ENCODE peak calls at places on chromosomes 13 and 19, in ten cellular contexts. One of them, this sample, is unnamed. For H3K4me1, the result is how much of the 10 kb centered on the place peaks cover.

GRCh38 chr19:3698386-3698950 is 1.8 kb downstream of the PIP5K1C start:
- DNase-seq in heart left ventricle: no peak
- DNase-seq in gastrocnemius medialis: no peak
- DNase-seq in HCT116: no peak
- DNase-seq in uterus: no peak
- DNase-seq in A549: no peak
- DNase-seq in IMR-90: peak
- DNase-seq in tibial nerve: no peak
- DNase-seq in ovary: no peak
- DNase-seq in transverse colon: no peak
- DNase-seq in this sample: no peak

GRCh38 chr13:110250258-110250891 is 56.6 kb downstream of the COL4A1 start:
- DNase-seq in heart left ventricle: peak
- DNase-seq in gastrocnemius medialis: peak
- DNase-seq in HCT116: no peak
- DNase-seq in uterus: peak
- DNase-seq in A549: no peak
- DNase-seq in IMR-90: peak
- DNase-seq in tibial nerve: peak
- DNase-seq in ovary: peak
- DNase-seq in transverse colon: no peak
- DNase-seq in this sample: no peak

GRCh38 chr13:96898855-96899254 is 95.4 kb downstream of the OXGR1 start:
- DNase-seq in heart left ventricle: no peak
- DNase-seq in gastrocnemius medialis: no peak
- DNase-seq in HCT116: no peak
- DNase-seq in uterus: no peak
- DNase-seq in A549: no peak
- DNase-seq in IMR-90: no peak
- DNase-seq in tibial nerve: no peak
- DNase-seq in ovary: no peak
- DNase-seq in transverse colon: no peak
- DNase-seq in this sample: no peak

GRCh38 chr13:97856001-97856675 is 97.3 kb upstream of the IPO5 start:
- DNase-seq in heart left ventricle: peak
- DNase-seq in gastrocnemius medialis: peak
- DNase-seq in HCT116: no peak
- DNase-seq in uterus: peak
- DNase-seq in A549: no peak
- DNase-seq in IMR-90: no peak
- DNase-seq in tibial nerve: peak
- DNase-seq in ovary: peak
- DNase-seq in transverse colon: peak
- DNase-seq in this sample: peak

GRCh38 chr19:38559428-38560401 is 58.0 kb downstream of the MAP4K1 start:
- DNase-seq in heart left ventricle: no peak
- DNase-seq in gastrocnemius medialis: no peak
- DNase-seq in HCT116: no peak
- DNase-seq in uterus: no peak
- DNase-seq in A549: no peak
- DNase-seq in IMR-90: no peak
- DNase-seq in tibial nerve: no peak
- DNase-seq in ovary: no peak
- DNase-seq in transverse colon: no peak
- DNase-seq in this sample: no peak

GRCh38 chr19:38647368-38647965 is at the start of gene ACTN4:
- DNase-seq in heart left ventricle: peak
- DNase-seq in gastrocnemius medialis: peak
- DNase-seq in HCT116: peak
- DNase-seq in uterus: peak
- DNase-seq in A549: peak
- DNase-seq in IMR-90: peak
- DNase-seq in tibial nerve: peak
- DNase-seq in ovary: peak
- DNase-seq in transverse colon: peak
- DNase-seq in this sample: peak

GRCh38 chr19:50478901-50479715 is 2.5 kb upstream of the GARIN5A start:
- DNase-seq in heart left ventricle: no peak
- DNase-seq in gastrocnemius medialis: no peak
- DNase-seq in HCT116: no peak
- DNase-seq in uterus: no peak
- DNase-seq in A549: peak
- DNase-seq in IMR-90: peak
- DNase-seq in tibial nerve: no peak
- DNase-seq in ovary: no peak
- DNase-seq in transverse colon: no peak
- DNase-seq in this sample: no peak

GRCh38 chr19:10364644-10365043 is 15.7 kb downstream of the TYK2 start:
- DNase-seq in heart left ventricle: no peak
- DNase-seq in gastrocnemius medialis: no peak
- DNase-seq in HCT116: no peak
- DNase-seq in uterus: no peak
- DNase-seq in A549: no peak
- DNase-seq in IMR-90: no peak
- DNase-seq in tibial nerve: no peak
- DNase-seq in ovary: no peak
- DNase-seq in transverse colon: no peak
- DNase-seq in this sample: no peak

GRCh38 chr19:18340237-18340989 is at the start of gene PGPEP1:
- DNase-seq in heart left ventricle: peak
- DNase-seq in gastrocnemius medialis: peak
- DNase-seq in HCT116: no peak
- DNase-seq in uterus: peak
- DNase-seq in A549: no peak
- DNase-seq in IMR-90: peak
- DNase-seq in tibial nerve: peak
- DNase-seq in ovary: peak
- DNase-seq in transverse colon: peak
- DNase-seq in this sample: peak
- TF ChIP-seq POLR2A in heart left ventricle: peak
- TF ChIP-seq POLR2A in gastrocnemius medialis: peak
- TF ChIP-seq POLR2A in HCT116: no peak
- TF ChIP-seq POLR2A in uterus: peak
- TF ChIP-seq POLR2A in A549: no peak
- TF ChIP-seq POLR2A in IMR-90: no peak
- TF ChIP-seq POLR2A in tibial nerve: no peak
- TF ChIP-seq POLR2A in ovary: peak
- TF ChIP-seq POLR2A in transverse colon: peak
- TF ChIP-seq POLR2A in this sample: peak

GRCh38 chr19:2237051-2237868 is 636 bp downstream of the SF3A2 start:
- DNase-seq in heart left ventricle: no peak
- DNase-seq in gastrocnemius medialis: no peak
- DNase-seq in HCT116: no peak
- DNase-seq in uterus: no peak
- DNase-seq in A549: no peak
- DNase-seq in IMR-90: no peak
- DNase-seq in tibial nerve: no peak
- DNase-seq in ovary: no peak
- DNase-seq in transverse colon: no peak
- DNase-seq in this sample: no peak

GRCh38 chr19:2233601-2234280 is 2.4 kb downstream of the PLEKHJ1 start:
- DNase-seq in heart left ventricle: no peak
- DNase-seq in gastrocnemius medialis: no peak
- DNase-seq in HCT116: no peak
- DNase-seq in uterus: no peak
- DNase-seq in A549: no peak
- DNase-seq in IMR-90: no peak
- DNase-seq in tibial nerve: no peak
- DNase-seq in ovary: no peak
- DNase-seq in transverse colon: no peak
- DNase-seq in this sample: no peak

GRCh38 chr19:2235026-2235395 is 1.1 kb downstream of the PLEKHJ1 start:
- DNase-seq in heart left ventricle: no peak
- DNase-seq in gastrocnemius medialis: no peak
- DNase-seq in HCT116: no peak
- DNase-seq in uterus: no peak
- DNase-seq in A549: no peak
- DNase-seq in IMR-90: no peak
- DNase-seq in tibial nerve: no peak
- DNase-seq in ovary: no peak
- DNase-seq in transverse colon: no peak
- DNase-seq in this sample: no peak

GRCh38 chr19:2236285-2237050 is at the start of the genes PLEKHJ1 and SF3A2:
- DNase-seq in heart left ventricle: peak
- DNase-seq in gastrocnemius medialis: peak
- DNase-seq in HCT116: peak
- DNase-seq in uterus: peak
- DNase-seq in A549: peak
- DNase-seq in IMR-90: peak
- DNase-seq in tibial nerve: peak
- DNase-seq in ovary: peak
- DNase-seq in transverse colon: peak
- DNase-seq in this sample: peak

DNA sequence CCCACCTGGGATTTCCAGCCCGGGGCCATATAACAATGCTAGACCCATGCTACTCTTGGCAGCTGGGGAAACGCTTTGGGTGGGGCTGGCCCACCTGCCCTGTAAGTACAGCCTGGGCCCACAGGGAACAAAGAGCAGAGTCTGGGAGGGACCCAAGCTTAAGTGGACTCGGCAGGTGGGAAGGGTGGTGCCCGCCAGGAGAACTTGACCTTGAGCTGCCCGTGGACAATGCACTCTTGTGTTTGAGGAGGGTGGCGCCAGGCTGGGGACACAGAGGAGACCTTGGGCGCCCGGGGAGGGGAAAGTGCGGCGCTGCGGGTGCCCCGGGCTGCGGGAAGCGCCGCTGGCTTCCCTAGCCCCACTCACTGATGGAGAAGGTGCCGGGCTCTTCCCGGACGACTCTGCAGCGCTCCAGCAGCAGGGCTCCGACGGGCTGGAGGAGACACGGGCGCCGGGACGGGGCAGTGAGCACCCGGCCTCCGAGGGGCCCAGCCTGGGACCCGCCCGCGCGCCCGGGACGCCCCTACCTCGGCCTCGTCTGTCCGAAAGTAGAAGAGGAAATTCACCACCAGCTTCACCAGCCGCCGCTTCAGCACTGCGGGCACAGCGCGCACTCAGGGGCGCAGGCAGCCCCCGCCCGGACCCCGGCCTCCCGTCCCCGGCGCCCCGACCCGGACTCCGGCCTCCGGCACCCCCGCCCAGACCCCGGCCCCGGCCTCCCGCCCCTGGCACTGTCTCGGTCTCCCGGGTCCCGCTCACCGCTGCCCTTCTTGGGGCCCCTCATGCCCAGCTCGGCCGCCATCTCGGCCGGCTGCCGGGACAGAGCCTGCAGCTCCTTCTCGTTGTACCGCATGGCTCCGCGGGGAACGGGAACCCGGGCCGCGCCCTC is 489 bp downstream of the PLEKHJ1 start:
- DNase-seq in heart left ventricle: peak
- DNase-seq in gastrocnemius medialis: no peak
- DNase-seq in HCT116: no peak
- DNase-seq in uterus: no peak
- DNase-seq in A549: no peak
- DNase-seq in IMR-90: no peak
- DNase-seq in tibial nerve: no peak
- DNase-seq in ovary: no peak
- DNase-seq in transverse colon: peak
- DNase-seq in this sample: peak
- H3K4me1 ChIP-seq in heart left ventricle: half or more
- H3K4me1 ChIP-seq in gastrocnemius medialis: half or more
- H3K4me1 ChIP-seq in HCT116: under half
- H3K4me1 ChIP-seq in uterus: under half
- H3K4me1 ChIP-seq in A549: under half
- H3K4me1 ChIP-seq in IMR-90: under half
- H3K4me1 ChIP-seq in tibial nerve: half or more
- H3K4me1 ChIP-seq in ovary: under half
- H3K4me1 ChIP-seq in transverse colon: under half
- H3K4me1 ChIP-seq in this sample: under half

DNA sequence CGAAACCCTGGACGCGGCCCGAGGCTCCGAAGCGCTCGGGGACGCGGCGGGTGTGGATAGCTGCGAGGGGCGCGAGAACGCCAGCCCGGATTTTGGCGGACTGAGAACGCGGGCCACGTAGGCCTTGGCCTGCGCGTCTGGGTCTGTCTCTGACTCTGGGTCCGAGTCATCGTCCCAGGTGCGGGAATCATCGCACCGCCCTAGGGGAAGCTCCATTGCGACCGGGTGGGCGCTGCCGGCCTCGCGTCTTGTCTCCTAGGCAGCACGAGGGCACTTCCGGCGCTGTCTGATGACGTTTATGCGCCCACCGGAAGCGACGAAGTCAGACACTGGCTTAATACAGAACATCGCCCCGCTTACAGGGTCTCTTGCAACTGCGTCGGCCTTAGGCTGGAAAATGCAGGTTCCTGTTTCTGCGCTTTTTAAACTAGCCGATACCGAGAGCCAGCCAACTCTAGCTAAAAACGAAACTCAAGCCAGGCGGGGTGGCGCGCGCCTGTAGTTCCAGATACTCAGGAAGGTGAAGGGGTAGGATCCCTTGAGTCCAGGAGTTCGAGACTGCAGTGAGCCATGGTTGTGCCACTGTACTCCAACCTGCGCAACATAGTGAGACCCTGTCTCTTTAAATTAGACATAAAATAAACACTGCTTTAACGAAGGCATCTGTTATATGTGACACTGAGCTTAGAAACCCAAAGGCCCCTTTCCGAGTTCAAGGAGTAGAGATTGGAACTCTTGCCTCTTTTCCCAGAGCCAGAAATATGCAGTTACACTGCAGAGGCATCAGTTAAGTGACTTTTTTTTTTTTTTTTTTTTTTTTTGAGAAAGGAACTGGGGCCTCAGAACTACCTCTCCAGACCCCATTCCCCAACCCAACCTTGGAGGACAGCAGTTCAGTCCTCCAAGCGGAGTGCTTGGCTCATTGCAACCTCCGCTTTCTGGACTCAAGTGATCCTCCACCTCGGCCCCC is at the start of gene FBXW9:
- DNase-seq in heart left ventricle: peak
- DNase-seq in gastrocnemius medialis: peak
- DNase-seq in HCT116: peak
- DNase-seq in uterus: peak
- DNase-seq in A549: peak
- DNase-seq in IMR-90: peak
- DNase-seq in tibial nerve: peak
- DNase-seq in ovary: peak
- DNase-seq in transverse colon: peak
- DNase-seq in this sample: peak
- TF ChIP-seq CTCF in heart left ventricle: no peak
- TF ChIP-seq CTCF in gastrocnemius medialis: no peak
- TF ChIP-seq CTCF in HCT116: no peak
- TF ChIP-seq CTCF in uterus: no peak
- TF ChIP-seq CTCF in A549: no peak
- TF ChIP-seq CTCF in IMR-90: no peak
- TF ChIP-seq CTCF in tibial nerve: no peak
- TF ChIP-seq CTCF in ovary: no peak
- TF ChIP-seq CTCF in transverse colon: no peak
- TF ChIP-seq CTCF in this sample: no peak

DNA sequence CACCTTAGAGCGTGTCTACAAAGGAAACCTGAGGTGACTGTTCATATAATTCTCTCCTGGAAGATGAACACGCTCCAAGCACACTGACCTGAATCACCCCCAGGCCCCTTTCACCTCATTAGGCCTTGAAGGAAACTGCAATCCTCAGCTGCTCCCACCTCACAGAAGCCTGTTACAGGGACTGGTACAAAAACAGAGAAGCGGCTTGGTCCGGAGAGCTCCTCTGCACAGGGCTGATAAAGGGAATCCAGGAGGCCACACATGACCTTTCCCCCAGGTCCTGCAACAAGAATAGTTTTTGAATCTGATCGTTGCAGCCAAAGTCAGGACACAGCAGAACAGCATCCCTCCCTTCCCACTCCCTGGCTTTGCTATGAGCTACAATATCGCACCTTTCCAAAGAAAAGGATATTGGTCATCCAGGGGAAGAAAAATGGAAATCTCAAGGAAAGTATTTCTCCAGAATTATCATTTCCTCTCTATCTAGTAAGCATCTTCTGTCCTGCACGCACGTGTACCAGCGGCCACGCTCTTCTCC is 666.7 kb downstream of the UQCRFS1 start:
- DNase-seq in heart left ventricle: no peak
- DNase-seq in gastrocnemius medialis: no peak
- DNase-seq in HCT116: no peak
- DNase-seq in uterus: no peak
- DNase-seq in A549: no peak
- DNase-seq in IMR-90: no peak
- DNase-seq in tibial nerve: no peak
- DNase-seq in ovary: no peak
- DNase-seq in transverse colon: no peak
- DNase-seq in this sample: no peak
- TF ChIP-seq POLR2A in heart left ventricle: no peak
- TF ChIP-seq POLR2A in gastrocnemius medialis: no peak
- TF ChIP-seq POLR2A in HCT116: no peak
- TF ChIP-seq POLR2A in uterus: no peak
- TF ChIP-seq POLR2A in A549: no peak
- TF ChIP-seq POLR2A in IMR-90: no peak
- TF ChIP-seq POLR2A in tibial nerve: no peak
- TF ChIP-seq POLR2A in ovary: no peak
- TF ChIP-seq POLR2A in transverse colon: no peak
- TF ChIP-seq POLR2A in this sample: no peak